ENCODE peak calls at places on chromosomes 11 and 22, in five cellular contexts. H is A549, G is cardiac muscle cell, A is neural progenitor cell, Q is Peyer's patch. K is an unnamed sample.

GRCh38 chr22:19241593-19241906 is 50.0 kb downstream of the CLTCL1 start:
- DNase-seq in H (no peak), G (no peak), A (no peak), Q (no peak), K (no peak)

GRCh38 chr11:36056160-36056751 is 112.4 kb downstream of the LDLRAD3 start:
- DNase-seq in H (peak; percentile 25), G (peak; percentile 58), A (peak; percentile 66), Q (no peak), K (peak; percentile 88)

GRCh38 chr11:69058501-69059270 is 10.0 kb downstream of the TPCN2 start:
- DNase-seq in H (no peak), G (no peak), A (no peak), Q (no peak), K (no peak)

GRCh38 chr11:98365185-98365584 is 655.6 kb upstream of the CNTN5 start:
- DNase-seq in H (no peak), G (no peak), A (no peak), Q (no peak), K (no peak)

GRCh38 chr22:35191412-35191811 is 65.9 kb upstream of the HMGXB4 start:
- DNase-seq in H (no peak), G (no peak), A (no peak), Q (no peak), K (no peak)

GRCh38 chr11:9808943-9809342 is 145.1 kb downstream of the SWAP70 start:
- DNase-seq in H (no peak), G (no peak), A (peak; percentile 77), Q (no peak), K (no peak)

GRCh38 chr11:19953342-19953741 is 206.9 kb downstream of the DBX1 start:
- DNase-seq in H (peak; percentile 21), G (no peak), A (peak; percentile 56), Q (no peak), K (peak; percentile 94)

GRCh38 chr11:9529333-9529648 is 44.2 kb upstream of the WEE1 start:
- DNase-seq in H (no peak), G (peak; percentile 44), A (no peak), Q (no peak), K (peak; percentile 60)

GRCh38 chr11:134645576-134645975 is 233.5 kb upstream of the B3GAT1 start:
- DNase-seq in H (no peak), G (no peak), A (no peak), Q (no peak), K (peak; percentile 28)

GRCh38 chr11:77080643-77081210 is 14.0 kb downstream of the CAPN5 start:
- DNase-seq in H (no peak), G (no peak), A (no peak), Q (no peak), K (peak; percentile 35)

GRCh38 chr11:35861191-35861590 is 82.7 kb upstream of the LDLRAD3 start:
- DNase-seq in H (no peak), G (no peak), A (no peak), Q (no peak), K (no peak)

GRCh38 chr11:19026862-19027261 is 33.7 kb downstream of the MRGPRX2 start:
- DNase-seq in H (no peak), G (no peak), A (no peak), Q (no peak), K (no peak)

GRCh38 chr22:49765091-49765771 is 62.4 kb downstream of the BRD1 start:
- DNase-seq in H (no peak), G (no peak), A (no peak), Q (no peak), K (peak; percentile 42)

GRCh38 chr11:13668957-13669521 is 571 bp downstream of the FAR1 start:
- DNase-seq in H (peak; percentile 44), G (peak; percentile 54), A (no peak), Q (peak; percentile 32), K (peak; percentile 70)

GRCh38 chr11:30351061-30351460 is 28.2 kb downstream of the ARL14EP start:
- DNase-seq in H (no peak), G (no peak), A (no peak), Q (no peak), K (no peak)

GRCh38 chr22:30564766-30565118 is 9.7 kb downstream of the GAL3ST1 start:
- DNase-seq in H (no peak), G (no peak), A (no peak), Q (no peak), K (peak; percentile 65)

GRCh38 chr22:26321469-26321913 is 107.6 kb upstream of the ASPHD2 start:
- DNase-seq in H (no peak), G (no peak), A (no peak), Q (no peak), K (no peak)

GRCh38 chr11:1153105-1153950 is 4.4 kb upstream of the MUC5AC start:
- DNase-seq in H (peak; percentile 45), G (no peak), A (no peak), Q (peak; percentile 14), K (peak; percentile 47)

GRCh38 chr11:120180571-120181445 is 30.0 kb upstream of the OAF start:
- DNase-seq in H (no peak), G (no peak), A (peak; percentile 86), Q (no peak), K (peak; percentile 78)

GRCh38 chr11:56394381-56394780 is 18.1 kb upstream of the OR5AL1 start:
- DNase-seq in H (no peak), G (no peak), A (no peak), Q (no peak), K (no peak)

GRCh38 chr11:56396047-56396446 is 16.4 kb upstream of the OR5AL1 start:
- DNase-seq in H (no peak), G (no peak), A (peak; percentile 12), Q (no peak), K (no peak)
- TF ChIP-seq CTCF in H (no peak), G (no peak), A (peak; percentile 38), Q (no peak), K (peak; percentile 74)

GRCh38 chr11:74703211-74703610 is 28.0 kb downstream of the CHRDL2 start:
- DNase-seq in H (no peak), G (no peak), A (no peak), Q (no peak), K (no peak)

GRCh38 chr11:74709175-74709574 is 22.1 kb downstream of the CHRDL2 start:
- DNase-seq in H (no peak), G (no peak), A (no peak), Q (no peak), K (no peak)

GRCh38 chr11:74707182-74707581 is 24.0 kb downstream of the CHRDL2 start:
- DNase-seq in H (no peak), G (no peak), A (no peak), Q (no peak), K (no peak)

GRCh38 chr11:74710291-74710938 is 20.8 kb downstream of the CHRDL2 start:
- DNase-seq in H (no peak), G (peak; percentile 32), A (peak; percentile 20), Q (no peak), K (peak; percentile 59)

GRCh38 chr11:74707602-74708510 is 23.4 kb downstream of the CHRDL2 start:
- DNase-seq in H (no peak), G (no peak), A (no peak), Q (no peak), K (no peak)
- H3K4me3 ChIP-seq in H (no peak overlapping the region), G (no peak overlapping the region), A (no peak overlapping the region), Q (no peak overlapping the region), K (no peak overlapping the region)

GRCh38 chr11:78660451-78660850 is 85.8 kb upstream of the NARS2 start:
- DNase-seq in H (no peak), G (no peak), A (no peak), Q (no peak), K (peak; percentile 31)
- H3K4me1 ChIP-seq in H (no peaks in the 10 kb centered on the region), G (no peaks in the 10 kb centered on the region), A (no peaks in the 10 kb centered on the region), Q (no peaks in the 10 kb centered on the region), K (no peaks in the 10 kb centered on the region)

GRCh38 chr11:7905961-7906429 is 25.1 kb downstream of the OR10A6 start:
- DNase-seq in H (no peak), G (no peak), A (peak; percentile 16), Q (no peak), K (peak; percentile 93)
- TF ChIP-seq CTCF in H (no peak), G (no peak), A (no peak), Q (no peak), K (no peak)

GRCh38 chr22:44668886-44669724 is 32.9 kb upstream of the PRR5 start:
- DNase-seq in H (no peak), G (no peak), A (no peak), Q (no peak), K (peak; percentile 62)
- H3K4me3 ChIP-seq in H (peak overlapping the region; percentile 72), G (peak overlapping the region; percentile 72), A (peak overlapping the region; percentile 59), Q (peak overlapping the region; percentile 64), K (peak overlapping the region; percentile 73)

GRCh38 chr11:75024068-75024449 is 35.3 kb downstream of the NEU3 start:
- DNase-seq in H (no peak), G (no peak), A (no peak), Q (no peak), K (no peak)
- H3K4me1 ChIP-seq in H (no peaks in the 10 kb centered on the region), G (no peaks in the 10 kb centered on the region), A (no peaks in the 10 kb centered on the region), Q (no peaks in the 10 kb centered on the region), K (no peaks in the 10 kb centered on the region)

DNA sequence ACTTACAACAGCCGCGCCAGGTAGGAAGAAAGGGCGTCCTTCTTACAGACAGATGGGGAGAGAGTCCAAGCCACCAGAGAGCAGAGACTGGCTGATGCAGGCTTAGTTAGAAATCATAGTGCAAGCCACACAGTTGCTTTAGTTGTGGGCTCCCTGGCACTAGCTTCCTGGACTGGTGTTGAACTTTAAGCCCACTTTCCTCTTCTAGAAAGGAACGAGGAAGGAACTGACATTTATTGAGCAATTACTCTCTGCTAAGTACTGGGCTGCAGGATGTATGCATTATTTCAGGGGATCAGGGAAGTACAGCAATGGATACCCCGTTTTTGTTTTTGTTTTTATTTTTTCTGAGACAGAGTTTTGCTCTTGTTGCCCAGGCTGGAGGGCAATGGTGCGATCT is 3.0 kb downstream of the BACE1 start:
- DNase-seq in H (no peak), G (no peak), A (no peak), Q (no peak), K (no peak)
- TF ChIP-seq CTCF in H (no peak), G (no peak), A (no peak), Q (no peak), K (no peak)

GRCh38 chr11:3189886-3190583 is 24.9 kb upstream of the OSBPL5 start:
- DNase-seq in H (no peak), G (no peak), A (no peak), Q (no peak), K (no peak)
- H3K4me3 ChIP-seq in H (no peak overlapping the region), G (no peak overlapping the region), A (no peak overlapping the region), Q (no peak overlapping the region), K (no peak overlapping the region)

GRCh38 chr11:17376493-17376892 is 12.0 kb downstream of the KCNJ11 start:
- DNase-seq in H (no peak), G (no peak), A (no peak), Q (no peak), K (no peak)
- H3K4me1 ChIP-seq in H (no peaks in the 10 kb centered on the region), G (no peaks in the 10 kb centered on the region), A (peaks cover 3% of the 10 kb centered on the region), Q (no peaks in the 10 kb centered on the region), K (no peaks in the 10 kb centered on the region)

K was measured in endodermal cell.